ENCODE peak calls at places on chromosomes 1 and 21, in five cellular contexts. A, D, M, C and R are unnamed samples.

GRCh38 chr21:33666153-33666552 is 23.9 kb downstream of the ITSN1 start:
- DNase-seq in M (no peak), C (no peak), D (no peak), A (no peak), R (no peak)

GRCh38 chr21:45355573-45355972 is 49.4 kb upstream of the COL18A1 start:
- DNase-seq in A (no peak), D (no peak), C (no peak), M (no peak), R (no peak)

GRCh38 chr1:226733309-226733708 is 5.8 kb downstream of the ITPKB start:
- DNase-seq in A (peak; percentile 44), D (no peak), M (no peak), C (no peak), R (no peak)

GRCh38 chr1:113456967-113457366 is 66.7 kb downstream of the MAGI3 start:
- DNase-seq in C (no peak), A (no peak), D (no peak), M (no peak), R (peak; percentile 97)

GRCh38 chr1:151828931-151829330 is 2.7 kb downstream of the RORC start:
- DNase-seq in A (no peak), D (no peak), M (peak; percentile 55), C (no peak), R (peak; percentile 19)

GRCh38 chr1:78790174-78790573 is 140.5 kb downstream of the IFI44 start:
- DNase-seq in D (no peak), C (no peak), M (no peak), A (no peak), R (no peak)

GRCh38 chr1:1349256-1350012 is at the start of gene DVL1:
- DNase-seq in D (peak; percentile 80), C (peak; percentile 99), M (peak; percentile 72), A (peak; percentile 48), R (no peak)

GRCh38 chr1:160747717-160748116 is 8.7 kb downstream of the SLAMF7 start:
- DNase-seq in M (no peak), C (no peak), A (no peak), D (no peak), R (no peak)

GRCh38 chr1:218164111-218164929 is 120.8 kb upstream of the RRP15 start:
- DNase-seq in D (peak; percentile 80), C (no peak), M (peak; percentile 28), A (no peak), R (peak; percentile 4)

GRCh38 chr1:84847253-84848247 is 45.5 kb downstream of the LPAR3 start:
- DNase-seq in C (no peak), D (peak; percentile 97), A (no peak), M (peak; percentile 42), R (peak; percentile 98)

GRCh38 chr1:19664453-19665043 is at the start of gene HTR6:
- DNase-seq in D (peak; percentile 34), A (peak; percentile 17), M (no peak), C (peak; percentile 42), R (no peak)

GRCh38 chr1:103441342-103441741 is 84.2 kb upstream of the RNPC3 start:
- DNase-seq in C (no peak), M (no peak), D (no peak), A (no peak), R (no peak)

GRCh38 chr1:117656202-117656641 is 50.4 kb downstream of the TENT5C start:
- DNase-seq in D (no peak), C (no peak), M (no peak), A (peak; percentile 79), R (no peak)

GRCh38 chr1:43205671-43206070 is 33.5 kb downstream of the CFAP57 start:
- DNase-seq in C (no peak), M (no peak), A (no peak), D (no peak), R (peak; percentile 33)

GRCh38 chr21:34908424-34909055 is 140.6 kb downstream of the RUNX1 start:
- DNase-seq in A (no peak), D (no peak), M (no peak), C (no peak), R (no peak)

GRCh38 chr21:41141031-41141457 is 26.9 kb upstream of the BACE2 start:
- DNase-seq in M (no peak), C (no peak), D (no peak), A (no peak), R (peak; percentile 81)

GRCh38 chr1:28902738-28903137 is 11.6 kb upstream of the EPB41 start:
- DNase-seq in D (no peak), A (no peak), C (no peak), M (no peak), R (no peak)